ENCODE peak calls at places on chromosomes 4 and X, in six cellular contexts. D is AG10803, P is GM13976, V is dorsolateral prefrontal cortex, O is esophagus squamous epithelium, L is upper lobe of right lung. A is an unnamed sample.

GRCh38 chrX:48531359-48531954 is 8.1 kb upstream of the TBC1D25 start:
- DNase-seq in D (peak), P (no peak), V (no peak), L (no peak), O (no peak), A (no peak)

GRCh38 chr4:99722662-99723061 is 65.0 kb upstream of the C4orf54 start:
- DNase-seq in O (no peak), V (no peak), P (no peak), L (no peak), D (no peak), A (no peak)

GRCh38 chrX:49137492-49137891 is 14.0 kb upstream of the GPKOW start:
- DNase-seq in P (no peak), L (no peak), V (no peak), O (no peak), D (no peak), A (no peak)

GRCh38 chr4:96152824-96153223 is 312.9 kb downstream of the PDHA2 start:
- DNase-seq in L (no peak), V (no peak), O (no peak), D (no peak), P (no peak), A (no peak)

GRCh38 chr4:134948110-134948642 is 746.6 kb upstream of the PABPC4L start:
- DNase-seq in D (no peak), L (peak), O (no peak), V (no peak), P (no peak), A (no peak)

GRCh38 chrX:133085785-133086184 is 11.1 kb downstream of the USP26 start:
- DNase-seq in D (no peak), L (no peak), P (no peak), V (no peak), O (no peak), A (no peak)

GRCh38 chrX:11913001-11913400 is 155.0 kb downstream of the MSL3 start:
- DNase-seq in O (no peak), L (no peak), D (no peak), V (no peak), P (no peak), A (no peak)

GRCh38 chrX:26851981-26852380 is 611.2 kb downstream of the PPP4R3C start:
- DNase-seq in O (no peak), P (no peak), L (no peak), V (no peak), D (no peak), A (no peak)

GRCh38 chrX:100804780-100805179 is 15.4 kb upstream of the CSTF2 start:
- DNase-seq in V (no peak), P (no peak), O (no peak), D (no peak), L (no peak), A (no peak)

GRCh38 chrX:124358796-124359386 is 12.5 kb downstream of the SH2D1A start:
- DNase-seq in P (no peak), L (no peak), O (no peak), V (no peak), D (no peak), A (no peak)

GRCh38 chr4:26687728-26688127 is 103.8 kb downstream of the TBC1D19 start:
- DNase-seq in O (no peak), L (no peak), D (peak), P (no peak), V (no peak), A (no peak)

GRCh38 chrX:30702736-30703135 is 49.5 kb downstream of the GK start:
- DNase-seq in P (no peak), V (no peak), D (peak), O (no peak), L (no peak), A (no peak)

GRCh38 chrX:72201836-72202536 is 20.4 kb downstream of the PIN4 start:
- DNase-seq in L (no peak), D (peak), P (no peak), O (no peak), V (no peak), A (no peak)

GRCh38 chr4:120749445-120750151 is 172.9 kb downstream of the PRDM5 start:
- DNase-seq in P (no peak), O (no peak), V (no peak), L (no peak), D (no peak), A (peak)

GRCh38 chrX:104565791-104566687 is at the start of gene IL1RAPL2:
- DNase-seq in V (no peak), O (no peak), D (no peak), P (peak), L (peak), A (peak)
- TF ChIP-seq CTCF in V (peak), O (peak), D (peak), P (peak), L (peak), A (peak)

GRCh38 chr4:55411621-55412020 is 15.9 kb downstream of the TMEM165 start:
- DNase-seq in D (no peak), P (no peak), L (no peak), O (no peak), V (no peak), A (no peak)
- TF ChIP-seq CTCF in D (no peak), P (no peak), L (no peak), O (no peak), V (no peak), A (no peak)

GRCh38 chrX:55260806-55261205 is 3.9 kb downstream of the PAGE3 start:
- DNase-seq in P (no peak), L (no peak), V (no peak), D (no peak), O (no peak), A (no peak)

GRCh38 chrX:55264816-55265215 is at the start of gene PAGE3:
- DNase-seq in L (no peak), O (no peak), D (no peak), V (no peak), P (no peak), A (no peak)
- TF ChIP-seq CTCF in L (no peak), O (no peak), D (no peak), V (no peak), P (no peak), A (no peak)

DNA sequence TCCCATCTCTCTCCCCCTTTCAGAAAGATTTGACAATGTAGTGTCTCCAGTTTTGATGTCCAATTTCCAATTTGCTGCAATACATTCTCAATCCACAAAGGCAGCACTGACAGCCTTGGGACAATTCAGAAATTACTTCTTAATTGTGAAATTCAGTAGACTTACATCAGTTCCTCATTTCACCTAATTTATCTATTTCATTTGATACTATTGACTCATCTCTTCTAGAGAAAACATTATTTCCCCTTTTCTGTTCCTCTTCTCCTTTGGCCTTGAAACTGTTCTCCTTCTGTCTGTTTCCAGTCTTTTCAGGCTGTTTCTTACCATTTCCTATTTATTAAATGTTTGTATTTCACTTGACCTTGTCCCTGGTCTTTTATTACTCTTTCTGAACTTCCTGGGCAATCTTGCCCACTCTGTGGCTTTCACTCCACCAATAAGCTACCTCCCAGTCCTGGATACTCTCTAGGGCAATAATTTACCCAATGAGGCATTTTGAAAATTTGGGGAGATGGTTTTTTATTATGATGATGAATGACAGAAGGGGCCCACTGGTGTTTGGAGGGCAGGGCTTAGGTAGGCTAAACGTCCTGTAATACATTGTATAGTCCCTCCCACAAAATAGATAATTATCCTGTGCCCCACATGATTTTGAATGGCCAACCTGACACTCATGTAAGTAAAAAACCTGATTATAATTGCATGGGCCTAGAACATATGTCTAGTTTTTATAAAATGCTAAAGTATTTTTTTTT is 498.0 kb upstream of the BOD1L1 start:
- DNase-seq in O (no peak), P (peak), D (no peak), L (no peak), V (no peak), A (no peak)
- TF ChIP-seq CTCF in O (no peak), P (no peak), D (no peak), L (no peak), V (no peak), A (no peak)

GRCh38 chr4:41991916-41992767 is 1.8 kb downstream of the SLC30A9 start:
- DNase-seq in D (no peak), L (no peak), O (no peak), P (no peak), V (no peak), A (no peak)
- TF ChIP-seq CTCF in D (no peak), L (no peak), O (no peak), P (no peak), V (no peak), A (no peak)

A was measured in activated CD8-positive, alpha-beta T cell treated with anti-CD3 and anti-CD28 coated beads for 36 hours.